ENCODE peak calls at places on chromosome 3, in seven cellular contexts. X is cardiac fibroblast, J is GM10248, L is ovary, D is cardiac muscle cell, B is GM12865, O is fibroblast of mammary gland. E is an unnamed sample.

GRCh38 chr3:114827495-114827894 is 319.6 kb downstream of the ZBTB20 start:
- DNase-seq in O (peak), J (peak), B (peak), D (peak), X (peak), L (no peak), E (peak)

GRCh38 chr3:123053107-123053506 is 13.7 kb upstream of the PDIA5 start:
- DNase-seq in D (no peak), X (no peak), B (no peak), O (peak), J (no peak), L (no peak), E (no peak)

GRCh38 chr3:190321789-190322603 is at the start of gene CLDN1:
- DNase-seq in X (peak), J (peak), L (peak), D (peak), O (peak), B (peak), E (peak)

GRCh38 chr3:16190704-16191103 is 16.2 kb downstream of the GALNT15 start:
- DNase-seq in X (no peak), D (no peak), B (no peak), O (no peak), J (no peak), L (no peak), E (no peak)

GRCh38 chr3:127276396-127276795 is 11.4 kb downstream of the PRR20G start:
- DNase-seq in L (no peak), D (no peak), O (no peak), J (no peak), B (no peak), X (no peak), E (no peak)

GRCh38 chr3:184380210-184380626 is 364 bp downstream of the CHRD start:
- DNase-seq in D (peak), B (no peak), J (peak), O (peak), L (peak), X (peak), E (peak)

GRCh38 chr3:56878046-56878445 is 76.3 kb upstream of the ARHGEF3 start:
- DNase-seq in O (peak), J (peak), D (peak), X (peak), B (no peak), L (no peak), E (peak)

GRCh38 chr3:63863150-63864007 is at the start of the genes ATXN7 and THOC7:
- DNase-seq in D (peak), L (peak), O (peak), J (peak), B (peak), X (peak), E (peak)

GRCh38 chr3:49295489-49296058 is 18.5 kb upstream of the C3orf62 start:
- DNase-seq in L (peak), B (peak), J (peak), X (peak), O (peak), D (peak), E (peak)

GRCh38 chr3:55490194-55490913 is 3.2 kb upstream of the WNT5A start:
- DNase-seq in D (peak), J (no peak), B (no peak), O (no peak), X (no peak), L (no peak), E (no peak)

GRCh38 chr3:27880969-27881892 is 159.1 kb upstream of the EOMES start:
- DNase-seq in D (no peak), B (peak), O (no peak), J (no peak), L (no peak), X (no peak), E (peak)

GRCh38 chr3:75001330-75001729 is 386.9 kb upstream of the CNTN3 start:
- DNase-seq in J (peak), B (no peak), X (peak), O (peak), L (no peak), D (peak), E (no peak)

GRCh38 chr3:42080452-42080872 is 10.7 kb upstream of the TRAK1 start:
- DNase-seq in X (peak), L (no peak), D (no peak), B (peak), J (no peak), O (peak), E (peak)

GRCh38 chr3:68893600-68894239 is 38.6 kb downstream of the TAFA4 start:
- DNase-seq in O (peak), X (peak), B (peak), D (peak), J (peak), L (no peak), E (no peak)

GRCh38 chr3:171616798-171617197 is 156.6 kb upstream of the TNIK start:
- DNase-seq in X (no peak), D (no peak), J (no peak), O (no peak), B (no peak), L (no peak), E (no peak)

GRCh38 chr3:33067484-33067883 is 29.5 kb downstream of the GLB1 start:
- DNase-seq in L (no peak), J (no peak), X (peak), B (no peak), D (no peak), O (peak), E (no peak)

GRCh38 chr3:154314152-154314551 is 10.1 kb downstream of the DHX36 start:
- DNase-seq in O (no peak), D (no peak), L (no peak), J (no peak), X (no peak), B (no peak), E (no peak)
- TF ChIP-seq CTCF in O (no peak), D (no peak), L (no peak), J (no peak), X (no peak), B (no peak), E (no peak)

GRCh38 chr3:197491923-197492664 is 63.7 kb downstream of the BDH1 start:
- DNase-seq in L (no peak), B (no peak), D (no peak), J (no peak), O (no peak), X (no peak), E (no peak)

GRCh38 chr3:197491478-197491877 is 64.3 kb downstream of the BDH1 start:
- DNase-seq in O (no peak), L (no peak), J (no peak), D (no peak), X (no peak), B (no peak), E (no peak)

GRCh38 chr3:197487911-197488391 is 67.8 kb downstream of the BDH1 start:
- DNase-seq in L (no peak), D (no peak), O (peak), X (peak), B (no peak), J (no peak), E (no peak)

GRCh38 chr3:197490659-197491058 is 65.1 kb downstream of the BDH1 start:
- DNase-seq in O (no peak), B (no peak), X (no peak), L (no peak), D (no peak), J (no peak), E (no peak)

GRCh38 chr3:197490098-197490497 is 65.7 kb downstream of the BDH1 start:
- DNase-seq in D (no peak), L (no peak), B (no peak), J (no peak), X (peak), O (no peak), E (no peak)
- TF ChIP-seq CTCF in D (no peak), L (no peak), B (no peak), J (no peak), X (no peak), O (peak), E (no peak)

GRCh38 chr3:28949580-28949979 is 331.3 kb upstream of the RBMS3 start:
- DNase-seq in O (no peak), D (no peak), J (no peak), B (no peak), X (no peak), L (no peak), E (no peak)

GRCh38 chr3:28950614-28951013 is 330.3 kb upstream of the RBMS3 start:
- DNase-seq in D (no peak), X (no peak), J (no peak), O (no peak), B (no peak), L (no peak), E (no peak)

GRCh38 chr3:28948685-28949084 is 332.2 kb upstream of the RBMS3 start:
- DNase-seq in X (peak), O (peak), J (no peak), D (no peak), L (no peak), B (no peak), E (no peak)

DNA sequence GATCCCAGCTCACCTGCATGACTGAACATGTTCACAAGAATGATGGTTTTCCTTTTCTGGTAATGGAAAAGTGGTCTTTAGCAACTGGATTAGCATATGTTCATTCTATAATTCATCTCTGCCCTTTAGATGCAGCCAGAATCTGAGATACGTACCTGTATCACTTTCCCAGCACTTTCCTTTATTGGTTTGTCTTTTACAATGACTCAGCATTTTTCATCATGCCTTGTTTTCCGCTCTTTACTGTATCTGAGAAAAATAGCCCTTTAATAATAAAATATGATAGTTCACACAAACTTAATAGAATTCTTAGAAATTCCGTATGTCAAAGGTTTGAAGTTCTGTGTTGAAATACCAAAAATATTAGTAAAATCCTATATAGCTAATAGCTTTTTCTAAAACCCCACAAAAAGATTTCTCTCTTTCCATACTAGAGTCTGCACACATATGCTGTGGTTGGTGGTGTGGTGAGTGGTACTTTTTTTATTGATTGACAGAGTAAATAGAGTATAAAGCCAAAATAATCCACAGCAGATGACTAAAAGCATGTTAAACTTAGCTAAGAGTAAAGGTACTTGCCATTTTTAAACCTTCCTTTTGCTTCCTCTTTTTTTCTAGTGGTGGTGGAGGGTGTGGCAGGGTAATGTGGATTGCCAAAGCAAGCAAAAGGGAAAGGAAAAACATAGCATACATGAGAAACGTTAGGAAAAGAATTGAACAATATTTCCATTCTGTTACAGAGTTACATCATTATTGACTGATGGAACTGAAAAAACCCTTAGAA is 328.9 kb upstream of the RBMS3 start:
- DNase-seq in X (no peak), O (no peak), B (no peak), J (no peak), L (no peak), D (no peak), E (no peak)
- TF ChIP-seq CTCF in X (no peak), O (no peak), B (no peak), J (no peak), L (no peak), D (no peak), E (no peak)

GRCh38 chr3:31981206-31982181 is at the start of the genes OSBPL10 and ZNF860:
- DNase-seq in B (peak), O (peak), X (peak), D (peak), L (peak), J (peak), E (peak)

GRCh38 chr3:31978553-31978952 is 2.5 kb downstream of the OSBPL10 start:
- DNase-seq in O (no peak), X (no peak), B (no peak), L (no peak), J (no peak), D (no peak), E (no peak)

GRCh38 chr3:31979006-31979697 is 1.9 kb downstream of the OSBPL10 start:
- DNase-seq in J (peak), O (no peak), D (no peak), B (peak), X (no peak), L (no peak), E (no peak)

GRCh38 chr3:31977736-31978135 is 3.3 kb downstream of the OSBPL10 start:
- DNase-seq in X (no peak), D (no peak), L (no peak), O (no peak), J (no peak), B (no peak), E (no peak)

DNA sequence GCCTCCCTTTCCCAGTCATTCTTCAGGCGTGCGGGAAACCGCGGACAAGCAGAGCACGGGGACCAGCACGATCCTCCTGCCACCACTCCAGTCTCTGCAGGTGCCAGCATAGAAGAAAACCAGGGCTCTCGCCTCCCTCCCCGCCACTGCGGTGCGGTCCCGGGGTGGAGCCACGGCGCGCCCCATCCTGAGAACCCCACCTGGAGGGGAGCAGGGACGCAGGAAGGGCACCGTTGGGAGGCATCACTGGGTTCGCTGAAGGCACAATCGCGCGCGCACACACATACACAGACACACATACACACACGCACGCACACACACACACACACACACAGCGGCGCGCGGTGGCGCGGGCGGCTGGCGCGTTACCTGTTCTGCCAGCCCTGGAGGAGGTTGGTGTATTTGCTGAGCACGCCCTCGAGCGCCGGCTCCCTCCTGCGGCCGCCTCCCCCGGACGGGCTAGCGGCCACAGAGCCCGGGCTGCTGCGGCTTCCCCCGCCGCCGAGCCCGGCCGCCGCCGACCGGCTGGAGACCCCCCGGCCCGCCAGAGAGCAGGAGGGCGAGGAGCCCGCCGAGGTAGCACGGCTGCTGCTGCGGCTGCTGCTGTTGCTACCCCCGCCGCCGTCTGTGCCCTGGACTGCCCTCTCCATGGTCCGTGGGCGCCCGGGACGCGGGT is 394 bp downstream of the OSBPL10 start:
- DNase-seq in O (peak), B (peak), D (peak), J (peak), X (peak), L (peak), E (peak)
- TF ChIP-seq CTCF in O (no peak), B (no peak), D (no peak), J (no peak), X (no peak), L (no peak), E (no peak)

GRCh38 chr3:154904328-154904727 is 175.8 kb upstream of the MME start:
- DNase-seq in X (peak), L (no peak), D (peak), B (peak), O (peak), J (no peak), E (no peak)
- TF ChIP-seq CTCF in X (peak), L (no peak), D (peak), B (peak), O (peak), J (no peak), E (no peak)

GRCh38 chr3:71862374-71863145 is 77.6 kb upstream of the PROK2 start:
- DNase-seq in B (no peak), X (no peak), J (no peak), O (peak), D (no peak), L (no peak), E (no peak)

GRCh38 chr3:71863563-71864190 is 78.7 kb upstream of the PROK2 start:
- DNase-seq in O (no peak), D (no peak), J (no peak), X (no peak), L (no peak), B (no peak), E (no peak)

GRCh38 chr3:71858493-71859127 is 73.7 kb upstream of the PROK2 start:
- DNase-seq in X (no peak), B (no peak), L (no peak), O (no peak), D (no peak), J (no peak), E (no peak)

GRCh38 chr3:71857926-71858325 is 73.0 kb upstream of the PROK2 start:
- DNase-seq in L (no peak), B (no peak), X (no peak), O (no peak), J (no peak), D (no peak), E (no peak)

GRCh38 chr3:71859128-71859519 is 74.2 kb upstream of the PROK2 start:
- DNase-seq in D (peak), L (no peak), B (peak), X (peak), O (peak), J (no peak), E (peak)
- TF ChIP-seq CTCF in D (peak), L (no peak), B (peak), X (no peak), O (peak), J (peak), E (peak)

E was measured in activated CD8-positive, alpha-beta T cell treated with anti-CD3 and anti-CD28 coated beads for 36 hours.